ENCODE peak calls at places on chromosome 18, in six cellular contexts. S is heart right ventricle, X is mucosa of descending colon, G is lung, I is endodermal cell, C is adrenal gland. D is an unnamed sample. For H3K9me3, the result is how much of the 10 kb centered on the place peaks cover.

GRCh38 chr18:27685807-27686412 is 491.0 kb downstream of the CDH2 start:
- DNase-seq in C (peak), S (no peak), G (no peak), X (peak), I (peak), D (no peak)

GRCh38 chr18:26791676-26792075 is 73.8 kb downstream of the AQP4 start:
- DNase-seq in S (no peak), C (no peak), G (no peak), X (no peak), I (no peak), D (no peak)

GRCh38 chr18:7457276-7457675 is 109.8 kb upstream of the PTPRM start:
- DNase-seq in I (no peak), S (no peak), C (no peak), X (no peak), G (no peak), D (no peak)

GRCh38 chr18:62413189-62413588 is 88.1 kb downstream of the TNFRSF11A start:
- DNase-seq in C (no peak), G (no peak), I (no peak), X (no peak), S (no peak), D (no peak)

GRCh38 chr18:905307-905947 is 756 bp downstream of the ADCYAP1 start:
- DNase-seq in G (no peak), C (no peak), S (no peak), X (no peak), I (peak), D (no peak)

GRCh38 chr18:9898792-9899549 is 13.2 kb downstream of the TXNDC2 start:
- DNase-seq in G (no peak), C (no peak), X (peak), S (no peak), I (peak), D (no peak)

GRCh38 chr18:7488571-7488970 is 78.5 kb upstream of the PTPRM start:
- DNase-seq in I (peak), X (no peak), G (no peak), S (no peak), C (no peak), D (no peak)

GRCh38 chr18:59456657-59457056 is 97.6 kb upstream of the LMAN1 start:
- DNase-seq in S (no peak), X (no peak), C (no peak), G (no peak), I (no peak), D (no peak)

GRCh38 chr18:37299471-37300304 is 265.9 kb downstream of the CELF4 start:
- DNase-seq in S (peak), X (peak), I (no peak), C (peak), G (peak), D (no peak)

GRCh38 chr18:4119813-4120212 is 335.3 kb downstream of the DLGAP1 start:
- DNase-seq in X (no peak), S (no peak), C (no peak), G (no peak), I (no peak), D (no peak)

GRCh38 chr18:74360852-74361640 is 45.4 kb downstream of the C18orf63 start:
- DNase-seq in X (no peak), G (no peak), S (no peak), I (no peak), C (no peak), D (peak)
- H3K9me3 ChIP-seq in X (under half), G (under half), S (under half), I (under half), C (under half), D (under half)

DNA sequence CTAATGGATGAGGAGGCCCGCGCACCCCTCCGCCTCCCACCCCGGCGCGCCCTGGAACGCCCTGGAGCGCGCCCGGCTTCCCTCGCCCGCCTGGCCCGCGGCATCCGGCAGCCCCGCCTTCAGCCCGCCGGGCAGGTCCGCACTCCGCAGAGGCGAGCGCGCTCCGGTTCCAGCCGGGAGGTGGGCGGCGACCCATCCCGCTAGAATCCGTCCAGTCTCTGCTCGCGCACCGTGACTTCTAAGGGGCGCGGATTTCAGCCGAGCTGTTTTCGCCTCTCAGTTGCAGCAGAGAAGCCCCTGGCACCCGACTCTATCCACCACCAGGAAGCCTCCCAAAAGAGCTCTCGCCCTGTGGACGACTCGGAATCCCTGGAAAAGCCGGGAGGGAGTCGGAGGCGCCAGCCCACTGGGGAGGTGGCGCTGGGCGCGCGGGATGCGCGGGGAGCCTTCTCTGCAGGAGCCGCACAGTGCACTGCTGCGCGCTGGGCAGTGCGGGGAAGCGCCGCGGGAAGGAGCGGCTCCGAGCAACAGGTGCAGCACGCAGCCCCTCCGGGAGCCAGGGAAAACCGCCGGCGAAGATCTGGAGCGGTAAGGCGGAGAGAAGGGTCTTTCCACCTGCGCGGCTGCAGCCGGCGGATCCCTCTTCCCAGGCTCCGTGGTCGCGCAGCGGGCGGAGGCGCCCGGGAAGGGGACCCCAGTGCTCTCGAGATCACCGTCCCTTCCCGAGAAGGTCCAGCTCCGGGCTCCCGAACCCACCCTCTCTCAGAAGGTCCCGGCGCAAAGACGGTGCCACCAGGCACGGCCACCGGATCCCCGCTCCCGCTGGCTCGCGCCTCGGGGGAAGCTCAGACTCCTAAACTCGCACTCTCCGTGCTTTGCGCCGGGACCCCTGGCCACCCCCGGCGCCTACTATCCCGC is at the start of gene GALR1:
- DNase-seq in C (no peak), X (no peak), G (no peak), I (peak), S (no peak), D (no peak)
- H3K4me3 ChIP-seq in C (no peak), X (no peak), G (no peak), I (peak), S (peak), D (no peak)

GRCh38 chr18:61203151-61203550 is 130.1 kb upstream of the CDH20 start:
- DNase-seq in C (no peak), S (no peak), G (no peak), I (no peak), X (no peak), D (no peak)
- H3K9me3 ChIP-seq in C (under half), S (under half), G (under half), I (under half), X (under half), D (under half)

GRCh38 chr18:32847719-32848118 is 74.9 kb upstream of the KLHL14 start:
- DNase-seq in G (no peak), S (no peak), X (no peak), I (peak), C (no peak), D (no peak)
- H3K4me3 ChIP-seq in G (no peak), S (no peak), X (no peak), I (no peak), C (no peak), D (no peak)

GRCh38 chr18:71020342-71021096 is 731.7 kb downstream of the SOCS6 start:
- DNase-seq in C (no peak), S (no peak), G (no peak), X (no peak), I (no peak), D (no peak)

GRCh38 chr18:71027531-71027930 is 738.7 kb downstream of the SOCS6 start:
- DNase-seq in I (no peak), X (no peak), C (no peak), S (no peak), G (no peak), D (no peak)

GRCh38 chr18:71018816-71019215 is 730.0 kb downstream of the SOCS6 start:
- DNase-seq in X (no peak), G (no peak), C (no peak), S (no peak), I (no peak), D (no peak)

GRCh38 chr18:71028285-71028762 is 739.5 kb downstream of the SOCS6 start:
- DNase-seq in G (no peak), X (no peak), C (peak), S (no peak), I (peak), D (no peak)

GRCh38 chr18:71022389-71022788 is 733.5 kb downstream of the SOCS6 start:
- DNase-seq in C (no peak), X (no peak), I (no peak), G (no peak), S (no peak), D (no peak)
- H3K9me3 ChIP-seq in C (under half), X (under half), I (half or more), G (under half), S (under half), D (under half)

DNA sequence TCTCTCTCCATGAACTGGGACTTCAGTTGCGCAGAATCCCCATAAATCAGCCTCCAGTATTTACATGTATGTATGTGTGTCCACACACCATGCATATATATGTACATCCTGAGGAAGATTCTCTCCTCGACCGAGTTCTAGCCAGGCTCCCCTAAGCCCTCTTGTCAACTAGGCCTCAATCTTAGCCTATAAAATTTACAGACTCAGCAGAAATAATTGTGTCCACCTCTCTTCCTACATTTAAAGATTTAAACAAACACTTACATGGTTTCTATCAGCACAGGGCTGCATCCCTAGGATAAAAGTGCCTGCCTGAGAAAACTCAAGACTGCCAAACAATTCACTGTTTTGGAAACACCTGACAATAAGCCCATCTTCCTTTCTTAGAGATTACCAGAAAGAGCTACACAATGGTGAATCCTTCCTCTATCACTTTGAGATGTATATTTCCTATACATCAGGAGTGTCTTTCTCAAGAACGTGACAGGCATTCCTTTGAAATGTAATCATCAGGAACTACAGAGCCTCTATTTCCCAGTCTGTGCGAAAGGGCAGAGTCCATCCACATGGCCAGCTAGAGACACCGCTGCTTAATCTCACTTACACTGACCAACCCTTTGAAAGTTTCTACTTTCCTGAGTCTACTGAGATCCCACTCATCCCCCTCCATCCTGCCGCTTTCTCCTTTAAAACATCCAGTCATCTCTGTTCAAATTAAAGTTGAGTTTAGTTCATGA is 39.4 kb downstream of the ZNF519 start:
- DNase-seq in X (no peak), I (no peak), G (no peak), C (no peak), S (no peak), D (no peak)
- H3K4me3 ChIP-seq in X (no peak), I (no peak), G (no peak), C (no peak), S (no peak), D (no peak)

GRCh38 chr18:65968605-65969004 is 217.8 kb downstream of the CDH7 start:
- DNase-seq in G (no peak), C (no peak), S (no peak), X (no peak), I (no peak), D (no peak)
- H3K9me3 ChIP-seq in G (under half), C (under half), S (under half), X (under half), I (under half), D (under half)

D was measured in naive thymus-derived CD4-positive, alpha-beta T cell.